ENCODE peak calls at places on chromosomes 12 and 14, in nine cellular contexts. L is frontal cortex, E is GM19239, O is WTC11, C is HEK293T, I is NB4, X is adipocyte, S is NCI-H510A, Z is right lobe of liver. F is an unnamed sample.

GRCh38 chr14:61566537-61567225 is 128.6 kb upstream of the HIF1A start:
- DNase-seq in I (no peak), E (no peak), X (peak; percentile 55), O (no peak), Z (peak; percentile 13), S (no peak), L (no peak), C (no peak), F (no peak)

GRCh38 chr14:77219591-77219990 is 38.0 kb downstream of the TMEM63C start:
- DNase-seq in O (no peak), L (no peak), I (no peak), X (no peak), S (no peak), E (no peak), C (no peak), Z (peak; percentile 94), F (no peak)

GRCh38 chr14:55077155-55077554 is 25.7 kb downstream of the MAPK1IP1L start:
- DNase-seq in L (no peak), E (no peak), C (no peak), O (no peak), X (no peak), Z (no peak), I (no peak), S (no peak), F (no peak)

GRCh38 chr14:77189479-77189878 is 7.9 kb downstream of the TMEM63C start:
- DNase-seq in I (no peak), L (no peak), C (no peak), E (no peak), O (no peak), Z (no peak), X (no peak), S (no peak), F (no peak)

GRCh38 chr14:89947344-89947743 is 7.2 kb downstream of the EFCAB11 start:
- DNase-seq in S (peak; percentile 35), C (no peak), Z (no peak), X (no peak), O (no peak), L (no peak), I (no peak), E (no peak), F (no peak)

GRCh38 chr12:122835693-122836026 is 403 bp downstream of the HIP1R start:
- DNase-seq in L (peak; percentile 75), S (peak; percentile 44), X (no peak), O (peak; percentile 42), E (peak; percentile 78), C (peak; percentile 45), Z (peak; percentile 51), I (peak; percentile 41), F (no peak)

GRCh38 chr14:25052385-25052784 is 2.4 kb upstream of the STXBP6 start:
- DNase-seq in Z (no peak), S (no peak), X (no peak), E (no peak), L (no peak), O (no peak), I (no peak), C (no peak), F (no peak)

GRCh38 chr12:100279612-100280244 is 12.8 kb downstream of the SCYL2 start:
- DNase-seq in C (no peak), S (no peak), O (no peak), X (peak; percentile 55), I (no peak), Z (no peak), E (no peak), L (no peak), F (no peak)

GRCh38 chr14:102539544-102540309 is 30.2 kb upstream of the ANKRD9 start:
- DNase-seq in C (no peak), L (no peak), Z (no peak), X (peak; percentile 31), E (no peak), I (peak; percentile 44), S (peak; percentile 38), O (no peak), F (no peak)

GRCh38 chr12:50354908-50355307 is 41.5 kb downstream of the FAM186A start:
- DNase-seq in X (peak; percentile 5), Z (no peak), I (no peak), S (no peak), E (no peak), L (no peak), O (no peak), C (no peak), F (no peak)

GRCh38 chr14:76203086-76204001 is 51.6 kb downstream of the GPATCH2L start:
- DNase-seq in Z (no peak), E (no peak), L (no peak), C (no peak), I (no peak), O (no peak), S (no peak), X (peak; percentile 34), F (no peak)

GRCh38 chr14:102683399-102684275 is 91.2 kb downstream of the RCOR1 start:
- DNase-seq in S (no peak), Z (peak; percentile 87), O (peak; percentile 36), L (no peak), E (no peak), C (no peak), I (no peak), X (no peak), F (no peak)

GRCh38 chr12:123115409-123116111 is 35.3 kb downstream of the PITPNM2 start:
- DNase-seq in X (peak; percentile 84), E (no peak), S (no peak), Z (no peak), C (no peak), I (peak; percentile 66), O (no peak), L (peak; percentile 34), F (no peak)

GRCh38 chr14:34965365-34965764 is 17.4 kb upstream of the SRP54 start:
- DNase-seq in L (no peak), O (no peak), C (no peak), Z (no peak), I (no peak), S (no peak), E (no peak), X (no peak), F (no peak)